ENCODE peak calls at places on chromosomes 5 and 9, in eight cellular contexts. One of them, this sample, is unnamed.

GRCh38 chr9:117782931-117783788 is 79.0 kb downstream of the TLR4 start:
- DNase-seq in Peyer's patch: peak; percentile 74
- DNase-seq in mammary epithelial cell: peak; percentile 71
- DNase-seq in AG04450: no peak
- DNase-seq in WTC11: peak; percentile 81
- DNase-seq in GM10248: peak; percentile 24
- DNase-seq in ovary: peak; percentile 49
- DNase-seq in nephron progenitor cell: peak; percentile 74
- DNase-seq in this sample: peak; percentile 71

GRCh38 chr9:88535226-88535931 is 401 bp downstream of the NXNL2 start:
- DNase-seq in Peyer's patch: peak; percentile 59
- DNase-seq in mammary epithelial cell: no peak
- DNase-seq in AG04450: no peak
- DNase-seq in WTC11: peak; percentile 55
- DNase-seq in GM10248: no peak
- DNase-seq in ovary: no peak
- DNase-seq in nephron progenitor cell: peak; percentile 41
- DNase-seq in this sample: no peak

GRCh38 chr5:67997892-67998457 is 217.6 kb upstream of the PIK3R1 start:
- DNase-seq in Peyer's patch: no peak
- DNase-seq in mammary epithelial cell: no peak
- DNase-seq in AG04450: no peak
- DNase-seq in WTC11: no peak
- DNase-seq in GM10248: no peak
- DNase-seq in ovary: no peak
- DNase-seq in nephron progenitor cell: no peak
- DNase-seq in this sample: no peak

GRCh38 chr5:133882107-133882695 is 86.2 kb downstream of the C5orf15 start:
- DNase-seq in Peyer's patch: peak; percentile 15
- DNase-seq in mammary epithelial cell: no peak
- DNase-seq in AG04450: no peak
- DNase-seq in WTC11: no peak
- DNase-seq in GM10248: no peak
- DNase-seq in ovary: no peak
- DNase-seq in nephron progenitor cell: no peak
- DNase-seq in this sample: no peak

GRCh38 chr5:14748180-14748900 is 83.8 kb downstream of the OTULIN start:
- DNase-seq in Peyer's patch: no peak
- DNase-seq in mammary epithelial cell: no peak
- DNase-seq in AG04450: no peak
- DNase-seq in WTC11: no peak
- DNase-seq in GM10248: no peak
- DNase-seq in ovary: no peak
- DNase-seq in nephron progenitor cell: no peak
- DNase-seq in this sample: no peak

GRCh38 chr9:135282001-135282731 is 194.7 kb downstream of the OLFM1 start:
- DNase-seq in Peyer's patch: peak; percentile 86
- DNase-seq in mammary epithelial cell: peak; percentile 61
- DNase-seq in AG04450: no peak
- DNase-seq in WTC11: no peak
- DNase-seq in GM10248: no peak
- DNase-seq in ovary: peak; percentile 55
- DNase-seq in nephron progenitor cell: no peak
- DNase-seq in this sample: no peak

GRCh38 chr5:1510151-1510561 is 13.6 kb downstream of the LPCAT1 start:
- DNase-seq in Peyer's patch: no peak
- DNase-seq in mammary epithelial cell: no peak
- DNase-seq in AG04450: no peak
- DNase-seq in WTC11: peak; percentile 5
- DNase-seq in GM10248: no peak
- DNase-seq in ovary: no peak
- DNase-seq in nephron progenitor cell: no peak
- DNase-seq in this sample: no peak

GRCh38 chr9:6929428-6929827 is 171.7 kb downstream of the KDM4C start:
- DNase-seq in Peyer's patch: no peak
- DNase-seq in mammary epithelial cell: no peak
- DNase-seq in AG04450: no peak
- DNase-seq in WTC11: no peak
- DNase-seq in GM10248: no peak
- DNase-seq in ovary: no peak
- DNase-seq in nephron progenitor cell: no peak
- DNase-seq in this sample: no peak

GRCh38 chr5:38141665-38142064 is 116.7 kb upstream of the EGFLAM start:
- DNase-seq in Peyer's patch: no peak
- DNase-seq in mammary epithelial cell: no peak
- DNase-seq in AG04450: no peak
- DNase-seq in WTC11: no peak
- DNase-seq in GM10248: no peak
- DNase-seq in ovary: no peak
- DNase-seq in nephron progenitor cell: no peak
- DNase-seq in this sample: no peak

DNA sequence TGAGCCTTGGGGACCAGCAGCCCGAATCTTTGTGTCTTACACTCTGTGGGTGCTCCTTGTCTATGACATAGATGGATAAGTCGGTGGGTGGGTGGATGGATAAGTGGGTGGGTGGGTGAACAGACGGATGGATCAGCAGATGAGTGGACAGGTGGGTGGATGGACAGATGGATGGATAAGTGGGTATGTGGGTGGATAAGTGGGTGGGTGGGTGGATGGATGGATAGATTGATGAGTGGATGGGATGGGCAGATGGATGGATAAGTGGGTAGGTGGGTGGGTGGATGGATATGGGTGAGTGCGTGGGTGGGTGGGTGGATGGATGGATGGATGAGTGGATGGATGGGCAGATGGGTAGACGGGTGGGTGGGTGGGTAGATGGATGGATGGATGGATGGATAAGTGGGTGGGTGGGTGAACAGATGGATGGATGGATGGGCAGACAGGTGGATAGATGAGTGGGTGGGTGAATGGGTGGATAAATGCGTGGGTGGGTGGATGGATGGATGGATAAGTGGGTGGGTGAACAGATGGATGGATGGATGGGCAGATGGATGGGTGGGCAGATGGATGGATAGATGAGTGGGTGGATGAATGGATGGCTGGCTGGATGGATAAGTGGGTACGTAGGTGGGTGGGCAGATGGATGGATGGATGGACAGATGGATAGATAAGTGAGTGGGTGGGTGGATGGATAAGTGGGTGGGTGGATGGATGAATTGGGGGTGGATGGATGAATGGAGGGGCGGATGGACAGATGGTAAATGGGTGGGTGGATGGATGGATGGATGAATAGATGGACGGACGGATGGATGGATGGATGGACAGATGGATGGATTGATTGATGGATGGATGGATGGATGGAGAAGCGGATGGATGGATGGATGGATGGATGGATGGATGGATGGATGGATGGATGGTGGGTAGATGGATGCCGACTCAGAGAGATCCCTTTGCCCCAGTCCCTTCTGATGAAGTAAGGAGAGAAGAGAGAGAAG is 121.2 kb downstream of the VAV2 start:
- DNase-seq in Peyer's patch: no peak
- DNase-seq in mammary epithelial cell: no peak
- DNase-seq in AG04450: no peak
- DNase-seq in WTC11: no peak
- DNase-seq in GM10248: no peak
- DNase-seq in ovary: no peak
- DNase-seq in nephron progenitor cell: no peak
- DNase-seq in this sample: no peak
- TF ChIP-seq CTCF in Peyer's patch: no peak
- TF ChIP-seq CTCF in mammary epithelial cell: no peak
- TF ChIP-seq CTCF in AG04450: no peak
- TF ChIP-seq CTCF in WTC11: no peak
- TF ChIP-seq CTCF in GM10248: no peak
- TF ChIP-seq CTCF in ovary: no peak
- TF ChIP-seq CTCF in nephron progenitor cell: no peak
- TF ChIP-seq CTCF in this sample: no peak

GRCh38 chr5:154277499-154277898 is 87.0 kb downstream of the GALNT10 start:
- DNase-seq in Peyer's patch: no peak
- DNase-seq in mammary epithelial cell: no peak
- DNase-seq in AG04450: no peak
- DNase-seq in WTC11: no peak
- DNase-seq in GM10248: no peak
- DNase-seq in ovary: no peak
- DNase-seq in nephron progenitor cell: no peak
- DNase-seq in this sample: no peak

GRCh38 chr5:154276236-154276792 is 85.8 kb downstream of the GALNT10 start:
- DNase-seq in Peyer's patch: no peak
- DNase-seq in mammary epithelial cell: no peak
- DNase-seq in AG04450: no peak
- DNase-seq in WTC11: no peak
- DNase-seq in GM10248: no peak
- DNase-seq in ovary: no peak
- DNase-seq in nephron progenitor cell: no peak
- DNase-seq in this sample: no peak

GRCh38 chr5:154278908-154279307 is 88.4 kb downstream of the GALNT10 start:
- DNase-seq in Peyer's patch: no peak
- DNase-seq in mammary epithelial cell: no peak
- DNase-seq in AG04450: no peak
- DNase-seq in WTC11: no peak
- DNase-seq in GM10248: no peak
- DNase-seq in ovary: no peak
- DNase-seq in nephron progenitor cell: no peak
- DNase-seq in this sample: no peak

GRCh38 chr5:154278172-154278571 is 87.6 kb downstream of the GALNT10 start:
- DNase-seq in Peyer's patch: no peak
- DNase-seq in mammary epithelial cell: no peak
- DNase-seq in AG04450: no peak
- DNase-seq in WTC11: no peak
- DNase-seq in GM10248: no peak
- DNase-seq in ovary: no peak
- DNase-seq in nephron progenitor cell: no peak
- DNase-seq in this sample: no peak

GRCh38 chr5:154276932-154277331 is 86.4 kb downstream of the GALNT10 start:
- DNase-seq in Peyer's patch: no peak
- DNase-seq in mammary epithelial cell: peak; percentile 25
- DNase-seq in AG04450: peak; percentile 94
- DNase-seq in WTC11: no peak
- DNase-seq in GM10248: no peak
- DNase-seq in ovary: peak; percentile 83
- DNase-seq in nephron progenitor cell: no peak
- DNase-seq in this sample: no peak
- TF ChIP-seq CTCF in Peyer's patch: no peak
- TF ChIP-seq CTCF in mammary epithelial cell: no peak
- TF ChIP-seq CTCF in AG04450: no peak
- TF ChIP-seq CTCF in WTC11: no peak
- TF ChIP-seq CTCF in GM10248: no peak
- TF ChIP-seq CTCF in ovary: no peak
- TF ChIP-seq CTCF in nephron progenitor cell: no peak
- TF ChIP-seq CTCF in this sample: no peak

DNA sequence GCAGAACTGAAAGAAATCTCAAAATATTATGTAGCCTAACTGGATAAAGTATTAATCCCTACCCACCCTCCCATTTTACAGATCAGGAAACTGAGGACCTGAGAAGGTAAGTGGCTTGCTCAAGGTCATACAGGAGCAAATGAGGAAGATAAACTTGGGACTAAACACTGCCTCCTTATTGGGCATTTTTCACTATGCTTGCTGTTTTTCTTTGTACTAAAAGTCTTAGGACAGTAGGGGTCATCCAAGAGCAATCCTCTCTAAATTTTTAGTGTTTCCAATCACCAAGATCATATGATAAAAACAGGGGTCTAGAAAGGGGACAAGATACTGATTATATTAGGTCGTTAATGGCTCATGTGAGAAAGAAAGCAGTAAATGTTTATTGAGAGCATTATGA is 80.8 kb downstream of the RORB start:
- DNase-seq in Peyer's patch: no peak
- DNase-seq in mammary epithelial cell: no peak
- DNase-seq in AG04450: no peak
- DNase-seq in WTC11: no peak
- DNase-seq in GM10248: no peak
- DNase-seq in ovary: no peak
- DNase-seq in nephron progenitor cell: no peak
- DNase-seq in this sample: no peak
- TF ChIP-seq CTCF in Peyer's patch: no peak
- TF ChIP-seq CTCF in mammary epithelial cell: peak; percentile 50
- TF ChIP-seq CTCF in AG04450: peak; percentile 57
- TF ChIP-seq CTCF in WTC11: no peak
- TF ChIP-seq CTCF in GM10248: peak; percentile 6
- TF ChIP-seq CTCF in ovary: no peak
- TF ChIP-seq CTCF in nephron progenitor cell: peak; percentile 45
- TF ChIP-seq CTCF in this sample: peak; percentile 49

GRCh38 chr5:90602681-90603080 is 44.1 kb downstream of the ADGRV1 start:
- DNase-seq in Peyer's patch: no peak
- DNase-seq in mammary epithelial cell: no peak
- DNase-seq in AG04450: no peak
- DNase-seq in WTC11: no peak
- DNase-seq in GM10248: no peak
- DNase-seq in ovary: no peak
- DNase-seq in nephron progenitor cell: no peak
- DNase-seq in this sample: no peak

GRCh38 chr5:90606539-90606938 is 47.9 kb downstream of the ADGRV1 start:
- DNase-seq in Peyer's patch: no peak
- DNase-seq in mammary epithelial cell: peak; percentile 4
- DNase-seq in AG04450: no peak
- DNase-seq in WTC11: no peak
- DNase-seq in GM10248: no peak
- DNase-seq in ovary: no peak
- DNase-seq in nephron progenitor cell: no peak
- DNase-seq in this sample: no peak
- TF ChIP-seq CTCF in Peyer's patch: no peak
- TF ChIP-seq CTCF in mammary epithelial cell: peak; percentile 55
- TF ChIP-seq CTCF in AG04450: peak; percentile 14
- TF ChIP-seq CTCF in WTC11: no peak
- TF ChIP-seq CTCF in GM10248: peak; percentile 27
- TF ChIP-seq CTCF in ovary: no peak
- TF ChIP-seq CTCF in nephron progenitor cell: no peak
- TF ChIP-seq CTCF in this sample: peak; percentile 68